ENCODE peak calls at places on chromosomes 3 and 15, in four cellular contexts. Q is right cardiac atrium, B is heart right ventricle, W is transverse colon. P is an unnamed sample. For H3K27me3 and H3K4me1, the result is how much of the 10 kb centered on the place peaks cover.

GRCh38 chr3:62139957-62140356 is 233.4 kb downstream of the FEZF2 start:
- DNase-seq in Q (no peak), B (no peak), W (no peak), P (no peak)

GRCh38 chr3:14522129-14522691 is 17.9 kb downstream of the GRIP2 start:
- DNase-seq in Q (peak), B (peak), W (no peak), P (no peak)

GRCh38 chr15:71010997-71011396 is 104.3 kb upstream of the THSD4 start:
- DNase-seq in Q (no peak), B (no peak), W (no peak), P (no peak)

GRCh38 chr3:170690133-170690981 is 104.5 kb upstream of the SLC7A14 start:
- DNase-seq in Q (peak), B (peak), W (peak), P (peak)

GRCh38 chr15:25171111-25171811 is 216.5 kb downstream of the SNRPN start:
- DNase-seq in Q (peak), B (peak), W (no peak), P (peak)

GRCh38 chr3:111903067-111903511 is 44.0 kb downstream of the PHLDB2 start:
- DNase-seq in Q (no peak), B (no peak), W (no peak), P (no peak)

GRCh38 chr3:188605231-188605630 is 451.3 kb downstream of the LPP start:
- DNase-seq in Q (no peak), B (no peak), W (no peak), P (no peak)

GRCh38 chr15:77040673-77041072 is 30.2 kb downstream of the TSPAN3 start:
- DNase-seq in Q (no peak), B (no peak), W (no peak), P (no peak)

GRCh38 chr3:25804676-25805075 is 14.8 kb downstream of the OXSM start:
- DNase-seq in Q (no peak), B (no peak), W (no peak), P (no peak)

GRCh38 chr15:71588746-71589145 is 221.6 kb upstream of the NR2E3 start:
- DNase-seq in Q (no peak), B (no peak), W (no peak), P (no peak)

GRCh38 chr3:73401616-73402265 is 223.0 kb downstream of the PDZRN3 start:
- DNase-seq in Q (peak), B (peak), W (peak), P (no peak)

GRCh38 chr15:89813381-89814111 is 1.1 kb downstream of the ANPEP start:
- DNase-seq in Q (no peak), B (no peak), W (no peak), P (no peak)

GRCh38 chr15:89812126-89812846 is 2.4 kb downstream of the ANPEP start:
- DNase-seq in Q (peak), B (no peak), W (peak), P (no peak)

GRCh38 chr15:89815769-89816168 is 1.1 kb upstream of the ANPEP start:
- DNase-seq in Q (no peak), B (no peak), W (no peak), P (no peak)

GRCh38 chr15:89812847-89813320 is 1.8 kb downstream of the ANPEP start:
- DNase-seq in Q (no peak), B (no peak), W (no peak), P (no peak)

GRCh38 chr15:89814112-89814742 is 425 bp downstream of the ANPEP start:
- DNase-seq in Q (no peak), B (no peak), W (no peak), P (no peak)
- H3K27me3 ChIP-seq in Q (under half), B (under half), W (under half), P (under half)

GRCh38 chr15:98855815-98856539 is 151.6 kb downstream of the PGPEP1L start:
- DNase-seq in Q (peak), B (no peak), W (no peak), P (no peak)
- H3K4me1 ChIP-seq in Q (under half), B (half or more), W (under half), P (under half)

DNA sequence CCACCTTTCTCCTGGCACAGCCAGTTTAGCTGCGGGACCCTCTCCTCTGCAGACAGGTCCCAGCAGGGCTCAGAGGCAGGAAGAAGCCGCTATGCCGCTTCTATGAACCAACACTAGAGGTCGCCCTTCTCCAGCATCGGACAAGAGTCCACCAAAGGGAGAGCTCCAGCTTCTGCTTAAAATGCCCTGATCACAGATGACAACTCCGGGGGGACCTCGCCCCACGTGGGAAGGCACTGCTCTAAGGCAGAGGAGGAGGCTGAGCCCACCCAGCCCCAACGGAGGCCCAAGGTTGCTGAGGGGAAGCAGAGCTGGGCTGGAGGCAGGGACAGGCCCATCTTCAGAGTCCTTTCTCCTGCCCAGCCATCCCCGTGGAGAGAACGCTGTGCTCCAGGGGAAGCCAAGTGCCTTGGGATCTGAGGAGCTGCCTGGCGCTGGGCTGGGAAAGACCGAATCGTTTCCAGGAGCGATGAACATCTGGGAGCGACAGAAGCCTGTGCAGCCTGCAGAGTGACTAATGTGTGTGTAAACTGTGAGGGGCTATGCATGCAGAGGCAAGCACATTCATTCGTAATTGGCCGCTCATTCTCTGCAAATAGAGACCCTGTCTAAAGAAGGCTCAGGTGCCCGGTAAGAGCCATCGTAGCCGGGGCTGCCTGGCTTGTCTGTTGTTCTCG is 43.5 kb upstream of the BDH1 start:
- DNase-seq in Q (peak), B (peak), W (peak), P (peak)
- H3K4me3 ChIP-seq in Q (no peak), B (no peak), W (no peak), P (no peak)

GRCh38 chr15:69116391-69116790 is 44.0 kb upstream of the GLCE start:
- DNase-seq in Q (no peak), B (no peak), W (no peak), P (no peak)

GRCh38 chr15:69117431-69117841 is 43.0 kb upstream of the GLCE start:
- DNase-seq in Q (no peak), B (no peak), W (no peak), P (no peak)

GRCh38 chr15:69119692-69120395 is 40.6 kb upstream of the GLCE start:
- DNase-seq in Q (no peak), B (no peak), W (no peak), P (no peak)

GRCh38 chr15:69119016-69119415 is 41.4 kb upstream of the GLCE start:
- DNase-seq in Q (no peak), B (no peak), W (no peak), P (no peak)

GRCh38 chr15:69118089-69118488 is 42.3 kb upstream of the GLCE start:
- DNase-seq in Q (no peak), B (no peak), W (no peak), P (no peak)
- H3K27me3 ChIP-seq in Q (under half), B (under half), W (under half), P (under half)

GRCh38 chr3:190988102-190988501 is 125.6 kb upstream of the GMNC start:
- DNase-seq in Q (no peak), B (no peak), W (no peak), P (no peak)
- H3K4me1 ChIP-seq in Q (under half), B (under half), W (under half), P (under half)

GRCh38 chr3:148512648-148513047 is 185.1 kb upstream of the AGTR1 start:
- DNase-seq in Q (no peak), B (no peak), W (no peak), P (no peak)
- H3K4me3 ChIP-seq in Q (no peak), B (no peak), W (no peak), P (no peak)

GRCh38 chr15:45095661-45096060 is 18.3 kb downstream of the DUOX2 start:
- DNase-seq in Q (no peak), B (no peak), W (no peak), P (no peak)
- H3K27me3 ChIP-seq in Q (under half), B (under half), W (under half), P (under half)

DNA sequence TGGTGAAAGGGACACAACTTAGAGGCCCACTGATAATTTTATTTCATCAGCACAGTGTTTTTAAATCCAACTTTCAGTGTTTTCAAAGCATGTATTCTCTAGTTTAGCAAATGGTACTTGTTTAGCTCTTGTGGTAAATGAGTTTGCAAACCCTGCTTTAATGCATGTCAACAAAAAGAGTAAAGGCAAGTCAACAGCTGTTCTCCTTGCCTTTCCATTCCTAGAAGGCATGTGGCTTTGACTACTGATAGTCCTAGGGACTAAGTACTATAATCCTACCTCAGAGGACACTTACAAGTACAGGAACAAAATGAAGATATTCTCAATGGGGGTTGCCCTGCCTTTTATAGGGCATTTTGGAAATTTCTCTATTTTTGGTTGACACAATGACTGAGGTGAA is 13.1 kb downstream of the NPTN start:
- DNase-seq in Q (no peak), B (no peak), W (no peak), P (no peak)
- H3K4me1 ChIP-seq in Q (under half), B (half or more), W (under half), P (under half)

P was measured in HAP-1.